ENCODE peak calls at places on chromosomes 2 and 18, in four cellular contexts. S, L, T and V are unnamed samples.

GRCh38 chr2:45938649-45939511 is 287.4 kb downstream of the PRKCE start:
- DNase-seq in S (peak; percentile 73), T (peak; percentile 87), L (no peak), V (peak; percentile 55)

GRCh38 chr2:208025037-208025813 is at the start of gene PLEKHM3:
- DNase-seq in S (peak; percentile 87), L (peak; percentile 61), T (peak; percentile 90), V (peak; percentile 88)

GRCh38 chr2:9225806-9226205 is 19.2 kb downstream of the ASAP2 start:
- DNase-seq in S (no peak), L (no peak), T (no peak), V (no peak)

GRCh38 chr2:239192456-239192855 is 208.4 kb downstream of the HDAC4 start:
- DNase-seq in S (no peak), T (no peak), L (no peak), V (no peak)

GRCh38 chr2:177264209-177264538 is 353 bp downstream of the NFE2L2 start:
- DNase-seq in S (peak; percentile 58), T (peak; percentile 45), L (no peak), V (no peak)

GRCh38 chr2:120260736-120261135 is 8.1 kb downstream of the RALB start:
- DNase-seq in S (no peak), L (no peak), T (no peak), V (no peak)

GRCh38 chr18:55475916-55476315 is 112.1 kb downstream of the TCF4 start:
- DNase-seq in L (no peak), S (no peak), T (no peak), V (no peak)

GRCh38 chr18:37253424-37254255 is 312.0 kb downstream of the CELF4 start:
- DNase-seq in T (peak; percentile 41), L (no peak), S (no peak), V (no peak)

GRCh38 chr2:208479342-208479741 is 72.8 kb downstream of the PTH2R start:
- DNase-seq in T (no peak), L (no peak), S (no peak), V (no peak)

GRCh38 chr2:37356299-37356698 is 11.9 kb downstream of the QPCT start:
- DNase-seq in T (no peak), S (no peak), L (no peak), V (no peak)

GRCh38 chr2:207162319-207162718 is 3.4 kb downstream of the KLF7 start:
- DNase-seq in L (no peak), T (no peak), S (no peak), V (no peak)

GRCh38 chr2:47302308-47302707 is 100.6 kb upstream of the MSH2 start:
- DNase-seq in L (no peak), S (no peak), T (no peak), V (no peak)

GRCh38 chr2:10487144-10488104 is 39.3 kb upstream of the ODC1 start:
- DNase-seq in S (no peak), L (no peak), T (no peak), V (no peak)

GRCh38 chr18:961644-962355 is 57.1 kb downstream of the ADCYAP1 start:
- DNase-seq in S (no peak), T (peak; percentile 51), L (peak; percentile 32), V (peak; percentile 21)

GRCh38 chr2:67997528-67998267 is 65.1 kb downstream of the C1D start:
- DNase-seq in S (no peak), L (no peak), T (peak; percentile 26), V (no peak)

GRCh38 chr2:191740776-191741175 is 62.8 kb downstream of the NABP1 start:
- DNase-seq in L (no peak), T (no peak), S (no peak), V (no peak)

GRCh38 chr2:84160461-84160860 is 298.6 kb downstream of the SUCLG1 start:
- DNase-seq in S (no peak), T (no peak), L (no peak), V (no peak)

GRCh38 chr18:35191252-35192025 is 49.4 kb upstream of the ZNF397 start:
- DNase-seq in L (no peak), T (no peak), S (no peak), V (no peak)

GRCh38 chr2:239152916-239153305 is 247.9 kb downstream of the HDAC4 start:
- DNase-seq in T (no peak), L (no peak), S (no peak), V (no peak)

GRCh38 chr18:50401888-50402287 is 27.0 kb downstream of the SKA1 start:
- DNase-seq in S (peak; percentile 54), L (peak; percentile 8), T (peak; percentile 25), V (peak; percentile 49)

GRCh38 chr2:20350105-20350712 is 435 bp downstream of the PUM2 start:
- DNase-seq in L (no peak), T (peak; percentile 71), S (no peak), V (peak; percentile 44)

GRCh38 chr2:239025081-239025801 is 177.4 kb downstream of the TWIST2 start:
- DNase-seq in T (no peak), L (no peak), S (no peak), V (no peak)

GRCh38 chr2:120066708-120067547 is 54.1 kb downstream of the EPB41L5 start:
- DNase-seq in L (no peak), T (no peak), S (no peak), V (no peak)

GRCh38 chr2:218035463-218036100 is 32.8 kb upstream of the TNS1 start:
- DNase-seq in T (no peak), S (no peak), L (no peak), V (no peak)

GRCh38 chr2:114022360-114023085 is 132.6 kb downstream of the ACTR3 start:
- DNase-seq in S (no peak), T (no peak), L (no peak), V (no peak)

GRCh38 chr2:204947448-204947847 is 402.2 kb downstream of the PARD3B start:
- DNase-seq in S (no peak), T (no peak), L (no peak), V (no peak)

GRCh38 chr2:166350525-166350924 is 25.2 kb downstream of the SCN9A start:
- DNase-seq in L (no peak), S (no peak), T (no peak), V (no peak)

GRCh38 chr18:12702221-12703095 is at the start of the genes CEP76 and PSMG2:
- DNase-seq in L (peak; percentile 89), T (peak; percentile 93), S (peak; percentile 97), V (peak; percentile 94)

GRCh38 chr2:224952942-224953657 is 89.2 kb downstream of the DOCK10 start:
- DNase-seq in T (no peak), S (no peak), L (peak; percentile 60), V (no peak)

GRCh38 chr2:205633994-205634393 is 48.3 kb upstream of the NRP2 start:
- DNase-seq in T (no peak), L (no peak), S (no peak), V (no peak)

GRCh38 chr18:74963820-74964446 is 245.0 kb downstream of the PTGR3 start:
- DNase-seq in S (no peak), L (no peak), T (peak; percentile 46), V (no peak)

GRCh38 chr2:230827774-230828271 is 36.9 kb upstream of the ITM2C start:
- DNase-seq in L (no peak), S (no peak), T (no peak), V (no peak)

GRCh38 chr18:26335139-26335933 is 109.1 kb downstream of the TAF4B start:
- DNase-seq in S (no peak), T (peak; percentile 22), L (no peak), V (no peak)

GRCh38 chr18:26327062-26327461 is 100.8 kb downstream of the TAF4B start:
- DNase-seq in L (no peak), T (no peak), S (no peak), V (no peak)

GRCh38 chr18:26336572-26336971 is 110.3 kb downstream of the TAF4B start:
- DNase-seq in L (no peak), T (no peak), S (no peak), V (no peak)

DNA sequence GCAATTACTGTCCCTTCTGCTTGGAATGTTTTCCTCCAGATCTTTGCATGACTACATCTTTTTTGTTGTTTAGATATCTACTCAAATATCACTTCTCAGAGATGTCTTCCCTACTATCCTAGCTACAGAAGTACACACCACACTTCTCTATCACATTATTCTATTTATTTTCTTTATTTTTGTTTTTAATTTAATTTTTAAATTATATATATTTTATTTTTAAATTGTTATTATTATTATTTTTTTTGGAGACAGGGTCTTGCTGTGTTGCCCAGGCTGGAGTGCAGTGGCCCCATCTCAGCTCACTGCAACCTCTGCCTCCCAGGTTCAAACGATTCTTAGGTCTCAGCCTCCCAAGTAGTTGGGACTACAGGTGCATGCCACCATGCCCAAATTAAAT is 106.7 kb downstream of the TAF4B start:
- DNase-seq in S (no peak), L (no peak), T (no peak), V (no peak)
- H3K36me3 ChIP-seq in S (peaks cover 5% of the 10 kb centered on the region), L (no peaks in the 10 kb centered on the region), T (no peaks in the 10 kb centered on the region), V (peaks cover 6% of the 10 kb centered on the region)

DNA sequence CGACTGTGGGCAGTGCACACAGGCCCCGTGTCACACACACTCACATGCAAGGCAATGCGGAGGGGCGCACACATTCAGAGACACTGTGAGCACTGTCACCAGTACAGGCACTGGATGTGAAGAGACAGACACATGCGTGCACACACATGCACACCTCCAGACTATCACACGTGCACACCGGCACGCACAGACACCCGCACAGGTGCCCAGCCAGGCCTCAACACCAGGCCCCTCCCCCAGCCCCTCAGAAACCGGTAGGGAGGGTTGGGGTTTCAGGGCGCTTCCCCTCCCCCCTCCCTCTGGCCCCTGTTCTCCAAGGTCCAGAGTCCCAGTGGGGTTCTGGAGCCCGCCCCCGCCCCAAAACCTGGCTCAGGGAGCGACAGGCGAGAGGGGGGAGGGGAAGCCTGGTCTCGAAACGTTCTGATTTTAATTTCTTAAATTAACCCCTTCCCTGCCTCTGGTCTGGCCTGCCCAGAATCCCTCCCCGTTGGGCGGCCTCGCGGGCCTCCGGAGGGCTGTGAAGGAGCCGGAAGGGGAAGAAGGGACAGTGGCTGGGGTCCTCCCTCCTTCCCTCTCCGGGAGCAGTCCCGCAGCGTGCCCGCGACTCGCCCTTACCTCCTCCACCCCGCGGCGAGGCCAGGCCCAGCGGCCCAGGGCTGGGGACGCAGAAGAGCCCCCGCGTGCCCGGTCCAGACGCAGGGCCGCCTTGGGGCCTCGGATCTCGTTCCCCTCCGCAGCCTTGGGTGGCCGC is 558 bp downstream of the FBXO41 start:
- DNase-seq in T (peak; percentile 16), L (no peak), S (no peak), V (no peak)
- H3K27ac ChIP-seq in T (peak overlapping the region; percentile 66), L (peak overlapping the region; percentile 27), S (no peak overlapping the region), V (no peak overlapping the region)

GRCh38 chr18:73679941-73680700 is 467.5 kb downstream of the FBXO15 start:
- DNase-seq in L (no peak), T (no peak), S (no peak), V (no peak)
- H3K4me3 ChIP-seq in L (no peak overlapping the region), T (no peak overlapping the region), S (no peak overlapping the region), V (no peak overlapping the region)

GRCh38 chr2:241641631-241642030 is 4.1 kb downstream of the ATG4B start:
- DNase-seq in T (no peak), L (no peak), S (no peak), V (no peak)

GRCh38 chr2:241649927-241650326 is 12.4 kb downstream of the ATG4B start:
- DNase-seq in S (no peak), L (no peak), T (no peak), V (no peak)

GRCh38 chr2:241649414-241649813 is 11.9 kb downstream of the ATG4B start:
- DNase-seq in T (no peak), L (no peak), S (no peak), V (peak; percentile 51)

GRCh38 chr2:241645056-241645914 is 7.8 kb downstream of the ATG4B start:
- DNase-seq in S (no peak), L (no peak), T (no peak), V (no peak)

GRCh38 chr2:241645915-241646250 is 8.4 kb downstream of the ATG4B start:
- DNase-seq in T (no peak), S (no peak), L (no peak), V (no peak)
- H3K36me3 ChIP-seq in T (no peaks in the 10 kb centered on the region), S (no peaks in the 10 kb centered on the region), L (peaks cover 2% of the 10 kb centered on the region), V (peaks cover under 1% of the 10 kb centered on the region)